ENCODE peak calls at places on chromosomes 16 and 17, in four cellular contexts. U is neuronal stem cell, V is H9, I is IMR-90. Q is an unnamed sample. For H3K79me1, the result is how much of the 10 kb centered on the place peaks cover.

GRCh38 chr17:57404073-57404472 is 147.8 kb downstream of the MSI2 start:
- DNase-seq in V (no peak), I (no peak), U (no peak), Q (peak)

GRCh38 chr17:81712468-81713003 is 452 bp downstream of the SLC25A10 start:
- DNase-seq in V (no peak), U (no peak), I (no peak), Q (peak)

GRCh38 chr17:32746698-32747097 is 130.2 kb downstream of the MYO1D start:
- DNase-seq in U (no peak), I (peak), V (no peak), Q (no peak)

GRCh38 chr17:74424658-74425057 is 7.2 kb upstream of the GPRC5C start:
- DNase-seq in U (no peak), I (no peak), V (no peak), Q (no peak)

GRCh38 chr17:80287806-80288579 is 27.3 kb downstream of the RNF213 start:
- DNase-seq in I (no peak), V (no peak), U (no peak), Q (no peak)

GRCh38 chr16:29784901-29785500 is 5.5 kb upstream of the KIF22 start:
- DNase-seq in V (peak), U (peak), I (peak), Q (peak)

GRCh38 chr16:11188801-11189740 is 66.9 kb downstream of the SOCS1 start:
- DNase-seq in U (no peak), V (no peak), I (no peak), Q (no peak)

GRCh38 chr17:3722716-3723115 is 987 bp upstream of the HASPIN start:
- DNase-seq in U (no peak), I (peak), V (no peak), Q (no peak)

GRCh38 chr16:70695351-70696070 is 9.7 kb upstream of the MTSS2 start:
- DNase-seq in I (no peak), U (no peak), V (no peak), Q (peak)

GRCh38 chr17:73126716-73127473 is 34.4 kb upstream of the SLC39A11 start:
- DNase-seq in U (no peak), I (peak), V (no peak), Q (peak)

GRCh38 chr17:74272731-74273201 is 1.3 kb upstream of the DNAI2 start:
- DNase-seq in V (no peak), U (peak), I (no peak), Q (no peak)

GRCh38 chr17:49557204-49558024 is 18.3 kb upstream of the NXPH3 start:
- DNase-seq in I (peak), U (no peak), V (peak), Q (peak)

GRCh38 chr16:50692999-50693781 is at the start of gene NOD2:
- DNase-seq in U (peak), I (no peak), V (peak), Q (peak)

GRCh38 chr16:50696126-50696525 is 2.7 kb downstream of the NOD2 start:
- DNase-seq in V (no peak), I (no peak), U (no peak), Q (no peak)

GRCh38 chr16:50695017-50696000 is 1.9 kb downstream of the NOD2 start:
- DNase-seq in V (no peak), U (no peak), I (no peak), Q (no peak)

GRCh38 chr16:50692644-50692998 is 785 bp upstream of the NOD2 start:
- DNase-seq in V (no peak), I (no peak), U (no peak), Q (no peak)

GRCh38 chr16:50694206-50694605 is 800 bp downstream of the NOD2 start:
- DNase-seq in U (no peak), V (no peak), I (no peak), Q (no peak)
- H3K79me1 ChIP-seq in U (under half), V (under half), I (under half), Q (under half)

GRCh38 chr17:39705786-39706348 is 6.0 kb downstream of the ERBB2 start:
- DNase-seq in U (no peak), I (no peak), V (peak), Q (no peak)

GRCh38 chr17:39704821-39705551 is 5.1 kb downstream of the ERBB2 start:
- DNase-seq in I (peak), U (no peak), V (peak), Q (peak)

GRCh38 chr17:39702901-39703893 is 3.3 kb downstream of the ERBB2 start:
- DNase-seq in V (no peak), U (no peak), I (peak), Q (no peak)

GRCh38 chr17:39701784-39702422 is 2.0 kb downstream of the ERBB2 start:
- DNase-seq in I (no peak), U (no peak), V (no peak), Q (no peak)

DNA sequence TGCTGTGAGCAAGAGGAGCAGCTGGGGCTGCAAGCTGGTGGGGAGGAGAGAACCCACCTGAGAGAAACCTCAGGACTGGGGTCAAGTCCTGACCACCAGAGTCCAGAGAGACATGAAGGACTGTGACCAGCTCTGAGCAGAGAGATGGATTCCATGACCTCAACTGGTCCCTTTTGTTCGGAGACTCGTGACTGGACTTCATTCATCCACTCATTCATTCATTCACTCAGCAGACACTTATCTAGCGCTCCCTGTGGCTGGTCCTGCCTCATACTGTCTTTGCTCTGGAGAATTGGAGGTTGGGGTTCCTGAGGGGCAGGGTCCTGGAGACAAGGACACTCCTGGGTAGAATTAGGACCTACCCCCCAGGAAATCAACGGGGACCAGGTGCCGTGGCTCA is 4.0 kb downstream of the ERBB2 start:
- DNase-seq in V (no peak), I (no peak), U (no peak), Q (no peak)
- H3K79me1 ChIP-seq in V (under half), I (half or more), U (under half), Q (under half)

DNA sequence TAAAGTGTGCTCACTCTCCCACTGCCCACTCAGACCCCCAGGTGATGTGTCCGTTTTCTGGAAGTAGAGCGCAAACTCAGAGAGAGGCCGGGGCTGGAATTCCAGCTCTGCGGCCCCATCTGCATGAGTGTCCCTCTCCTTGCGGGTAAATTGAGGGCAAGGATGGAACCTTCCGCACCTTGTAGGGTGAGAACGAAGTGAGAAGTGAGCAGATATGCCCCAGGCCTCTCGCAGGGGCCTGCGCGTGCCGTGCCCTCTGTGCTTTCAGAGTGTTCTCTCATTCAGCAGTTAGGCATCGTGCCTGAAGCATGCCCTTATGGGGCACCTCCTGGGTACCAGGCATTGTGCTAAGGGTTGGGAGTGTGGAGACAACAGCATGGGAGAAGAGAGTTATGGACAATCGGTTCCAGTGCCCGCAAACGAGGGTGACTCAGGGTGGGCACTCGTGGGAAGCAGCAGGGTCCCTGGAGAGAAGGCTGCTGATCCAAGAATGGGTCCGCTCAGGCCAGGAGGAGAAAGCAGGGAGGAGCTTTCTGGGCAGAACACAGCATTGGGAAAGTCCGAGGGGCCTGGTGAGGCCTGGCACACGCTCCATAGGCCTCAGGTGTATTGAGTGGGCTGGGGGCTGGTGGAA is 23.8 kb downstream of the CMIP start:
- DNase-seq in U (no peak), V (no peak), I (no peak), Q (no peak)
- H3K79me1 ChIP-seq in U (under half), V (under half), I (half or more), Q (half or more)

GRCh38 chr16:15492091-15492740 is 57.8 kb downstream of the BMERB1 start:
- DNase-seq in V (no peak), U (no peak), I (no peak), Q (no peak)
- H3K79me1 ChIP-seq in V (under half), U (under half), I (half or more), Q (under half)

GRCh38 chr17:17198281-17198680 is 7.9 kb downstream of the PLD6 start:
- DNase-seq in I (no peak), U (no peak), V (no peak), Q (no peak)
- H3K79me1 ChIP-seq in I (under half), U (under half), V (under half), Q (under half)

DNA sequence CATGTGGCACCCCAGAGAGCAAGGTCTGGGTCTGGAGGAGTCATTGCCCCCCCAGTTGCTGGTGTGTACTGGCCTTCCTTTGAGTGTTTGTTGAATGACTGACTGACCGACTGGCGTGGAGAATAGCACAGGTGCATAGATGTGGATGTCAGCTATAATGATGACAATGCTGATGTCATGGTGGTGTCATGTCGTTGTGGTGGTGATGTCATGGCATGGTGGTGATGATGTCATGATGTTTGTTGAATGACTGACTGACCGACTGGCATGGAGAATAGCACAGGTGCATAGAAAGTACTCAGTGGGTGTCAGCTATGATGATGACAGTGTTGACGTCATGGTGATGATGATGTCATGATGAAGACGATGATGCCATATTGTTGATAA is 22.1 kb downstream of the TMEM114 start:
- DNase-seq in I (peak), V (no peak), U (no peak), Q (no peak)
- H3K79me1 ChIP-seq in I (under half), V (under half), U (under half), Q (under half)

DNA sequence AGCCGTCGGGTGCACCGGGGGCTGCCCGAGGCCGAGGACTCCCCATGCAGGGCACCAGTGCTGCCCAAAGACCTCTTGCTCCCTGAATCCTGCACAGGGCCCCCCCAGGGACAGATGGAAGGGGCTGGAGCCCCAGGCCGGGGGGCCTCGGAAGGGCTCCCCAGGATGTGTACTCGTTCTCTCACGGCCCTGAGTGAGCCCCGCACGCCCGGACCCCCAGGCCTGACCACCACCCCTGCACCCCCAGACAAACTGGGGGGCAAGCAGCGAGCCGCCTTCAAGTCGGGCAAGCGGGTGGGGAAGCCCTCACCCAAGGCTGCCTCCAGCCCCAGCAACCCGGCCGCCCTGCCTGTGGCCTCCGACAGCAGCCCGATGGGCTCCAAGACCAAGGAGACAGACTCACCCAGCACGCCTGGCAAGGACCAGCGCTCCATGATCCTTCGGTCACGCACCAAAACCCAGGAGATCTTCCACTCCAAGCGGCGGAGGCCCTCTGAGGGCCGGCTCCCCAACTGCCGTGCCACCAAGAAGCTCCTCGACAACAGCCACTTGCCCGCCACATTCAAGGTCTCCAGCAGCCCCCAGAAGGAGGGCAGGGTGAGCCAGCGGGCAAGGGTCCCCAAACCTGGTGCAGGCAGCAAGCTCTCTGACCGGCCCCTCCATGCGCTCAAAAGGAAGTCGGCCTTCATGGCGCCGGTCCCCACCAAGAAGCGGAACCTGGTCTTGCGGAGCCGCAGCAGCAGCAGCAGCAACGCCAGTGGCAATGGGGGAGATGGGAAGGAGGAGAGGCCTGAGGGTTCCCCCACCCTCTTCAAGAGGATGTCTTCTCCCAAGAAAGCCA is 40.6 kb downstream of the SREBF1 start:
- DNase-seq in V (no peak), I (no peak), U (no peak), Q (no peak)
- H3K79me1 ChIP-seq in V (under half), I (half or more), U (under half), Q (under half)

GRCh38 chr17:77495575-77495974 is 354.8 kb downstream of the SEC14L1 start:
- DNase-seq in V (no peak), I (no peak), U (no peak), Q (no peak)

GRCh38 chr17:77493238-77493812 is 352.6 kb downstream of the SEC14L1 start:
- DNase-seq in U (no peak), V (no peak), I (no peak), Q (no peak)

GRCh38 chr17:77493901-77494663 is 353.3 kb downstream of the SEC14L1 start:
- DNase-seq in V (no peak), U (no peak), I (no peak), Q (no peak)

GRCh38 chr17:77496401-77496801 is 355.6 kb downstream of the SEC14L1 start:
- DNase-seq in U (no peak), I (no peak), V (no peak), Q (no peak)

DNA sequence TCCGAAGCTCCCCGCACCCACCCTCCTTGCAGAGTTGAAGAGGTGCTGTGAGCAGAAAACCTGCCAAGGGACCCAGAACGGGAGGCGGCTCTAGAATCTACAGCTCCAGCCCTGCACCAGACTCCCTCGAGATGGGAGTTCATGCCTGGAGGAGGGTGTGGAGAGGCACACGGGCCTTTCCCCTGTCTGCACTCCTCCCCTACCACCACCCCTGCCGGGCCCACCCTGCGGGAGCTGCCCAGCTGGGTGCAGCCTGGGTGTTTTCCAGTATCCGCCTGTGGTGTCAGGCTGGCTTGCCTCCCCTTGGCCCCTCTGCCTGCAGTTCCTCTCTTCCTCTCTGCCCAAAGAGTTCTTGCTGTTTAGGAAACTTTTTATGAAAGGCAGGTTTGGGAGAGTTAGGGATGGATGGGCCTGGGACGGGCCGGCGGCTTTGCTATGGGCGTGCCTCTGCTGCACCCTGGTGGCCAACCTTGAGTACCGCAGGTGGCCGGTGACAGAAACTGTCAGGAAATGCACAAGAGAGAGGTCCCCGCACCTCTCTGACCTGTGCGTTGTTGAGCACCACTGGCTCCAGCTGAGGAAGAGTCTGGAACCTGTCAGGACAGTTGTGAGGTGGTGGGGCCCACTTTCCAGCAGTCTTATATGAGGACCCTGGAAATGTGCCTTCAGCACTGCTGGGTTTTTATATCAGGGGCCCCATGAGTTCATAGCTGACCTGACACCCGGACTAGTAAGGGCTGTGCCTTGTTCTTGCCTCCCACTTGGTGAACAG is 354.1 kb downstream of the SEC14L1 start:
- DNase-seq in U (peak), I (peak), V (peak), Q (peak)
- H3K79me1 ChIP-seq in U (under half), I (half or more), V (under half), Q (under half)

GRCh38 chr16:89689142-89689541 is 2.7 kb downstream of the CDK10 start:
- DNase-seq in U (no peak), V (no peak), I (no peak), Q (no peak)
- H3K79me1 ChIP-seq in U (under half), V (under half), I (under half), Q (under half)

Q was measured in mesendoderm.